ENCODE peak calls at places on chromosomes 16 and 17, in five cellular contexts. T, R, E, S and V are unnamed samples.

GRCh38 chr17:74773871-74774286 is 2.3 kb downstream of the NAT9 start:
- DNase-seq in T (no peak), R (peak), S (no peak), E (peak), V (no peak)

GRCh38 chr16:962901-963814 is 7.6 kb downstream of the LMF1 start:
- DNase-seq in S (no peak), R (no peak), E (no peak), T (no peak), V (no peak)

GRCh38 chr16:13038591-13038990 is 137.2 kb downstream of the SHISA9 start:
- DNase-seq in E (no peak), R (no peak), S (no peak), T (no peak), V (no peak)

GRCh38 chr17:77804796-77805426 is 153.6 kb upstream of the TNRC6C start:
- DNase-seq in R (no peak), S (no peak), E (no peak), T (no peak), V (no peak)

GRCh38 chr16:51151435-51151950 is 423 bp upstream of the SALL1 start:
- DNase-seq in T (peak), R (no peak), E (no peak), S (peak), V (no peak)

GRCh38 chr17:1002412-1002753 is 5.5 kb downstream of the TIMM22 start:
- DNase-seq in E (no peak), R (no peak), T (no peak), S (no peak), V (no peak)

GRCh38 chr17:64004903-64005733 is 7.0 kb downstream of the PRR29 start:
- DNase-seq in S (no peak), T (no peak), E (peak), R (no peak), V (peak)

GRCh38 chr16:22073350-22073749 is 19.0 kb upstream of the VWA3A start:
- DNase-seq in T (no peak), E (no peak), S (no peak), R (no peak), V (no peak)

GRCh38 chr17:33572615-33573014 is 279.5 kb upstream of the ASIC2 start:
- DNase-seq in S (no peak), E (no peak), R (peak), T (no peak), V (no peak)

GRCh38 chr17:74541176-74542111 is 4.5 kb downstream of the CD300C start:
- DNase-seq in E (no peak), R (no peak), T (no peak), S (no peak), V (no peak)

GRCh38 chr17:5220074-5220473 is 14.6 kb downstream of the SCIMP start:
- DNase-seq in S (no peak), E (peak), R (no peak), T (no peak), V (no peak)

GRCh38 chr16:86428729-86429472 is 81.4 kb upstream of the FOXF1 start:
- DNase-seq in S (no peak), T (no peak), R (no peak), E (no peak), V (no peak)

GRCh38 chr16:5619314-5619713 is 521.7 kb upstream of the EEF2KMT start:
- DNase-seq in E (no peak), T (no peak), R (no peak), S (no peak), V (no peak)

GRCh38 chr17:73401911-73402310 is 90.1 kb upstream of the CDC42EP4 start:
- DNase-seq in E (peak), R (no peak), T (peak), S (peak), V (no peak)